ENCODE peak calls at places on chromosome 12, in seven cellular contexts. One of them, this sample, is unnamed.

GRCh38 chr12:105365231-105365630 is 34.7 kb downstream of the C12orf75 start:
- DNase-seq in foreskin fibroblast: no peak
- DNase-seq in left ventricle myocardium inferior: no peak
- DNase-seq in heart right ventricle: no peak
- DNase-seq in mesendoderm: no peak
- DNase-seq in AG10803: no peak
- DNase-seq in CD8-positive, alpha-beta memory T cell: no peak
- DNase-seq in this sample: no peak

GRCh38 chr12:93311827-93312226 is 65.9 kb upstream of the NUDT4 start:
- DNase-seq in foreskin fibroblast: no peak
- DNase-seq in left ventricle myocardium inferior: no peak
- DNase-seq in heart right ventricle: no peak
- DNase-seq in mesendoderm: no peak
- DNase-seq in AG10803: no peak
- DNase-seq in CD8-positive, alpha-beta memory T cell: no peak
- DNase-seq in this sample: no peak

GRCh38 chr12:25800101-25800500 is 158.4 kb upstream of the RASSF8 start:
- DNase-seq in foreskin fibroblast: no peak
- DNase-seq in left ventricle myocardium inferior: no peak
- DNase-seq in heart right ventricle: no peak
- DNase-seq in mesendoderm: no peak
- DNase-seq in AG10803: no peak
- DNase-seq in CD8-positive, alpha-beta memory T cell: no peak
- DNase-seq in this sample: no peak

GRCh38 chr12:93699271-93700141 is 22.3 kb downstream of the CRADD start:
- DNase-seq in foreskin fibroblast: peak
- DNase-seq in left ventricle myocardium inferior: no peak
- DNase-seq in heart right ventricle: no peak
- DNase-seq in mesendoderm: no peak
- DNase-seq in AG10803: peak
- DNase-seq in CD8-positive, alpha-beta memory T cell: no peak
- DNase-seq in this sample: peak

GRCh38 chr12:18576104-18576622 is 161.6 kb downstream of the PLCZ1 start:
- DNase-seq in foreskin fibroblast: peak
- DNase-seq in left ventricle myocardium inferior: no peak
- DNase-seq in heart right ventricle: no peak
- DNase-seq in mesendoderm: no peak
- DNase-seq in AG10803: peak
- DNase-seq in CD8-positive, alpha-beta memory T cell: no peak
- DNase-seq in this sample: no peak

GRCh38 chr12:6241495-6241894 is 41.3 kb downstream of the CD9 start:
- DNase-seq in foreskin fibroblast: no peak
- DNase-seq in left ventricle myocardium inferior: peak
- DNase-seq in heart right ventricle: peak
- DNase-seq in mesendoderm: no peak
- DNase-seq in AG10803: no peak
- DNase-seq in CD8-positive, alpha-beta memory T cell: no peak
- DNase-seq in this sample: no peak

GRCh38 chr12:27324452-27324999 is 8.1 kb upstream of the BMAL2 start:
- DNase-seq in foreskin fibroblast: no peak
- DNase-seq in left ventricle myocardium inferior: no peak
- DNase-seq in heart right ventricle: no peak
- DNase-seq in mesendoderm: no peak
- DNase-seq in AG10803: peak
- DNase-seq in CD8-positive, alpha-beta memory T cell: no peak
- DNase-seq in this sample: no peak

GRCh38 chr12:78120866-78121590 is 290.3 kb downstream of the NAV3 start:
- DNase-seq in foreskin fibroblast: no peak
- DNase-seq in left ventricle myocardium inferior: no peak
- DNase-seq in heart right ventricle: no peak
- DNase-seq in mesendoderm: no peak
- DNase-seq in AG10803: peak
- DNase-seq in CD8-positive, alpha-beta memory T cell: no peak
- DNase-seq in this sample: no peak

GRCh38 chr12:95553202-95553943 is 2.1 kb upstream of the USP44 start:
- DNase-seq in foreskin fibroblast: no peak
- DNase-seq in left ventricle myocardium inferior: no peak
- DNase-seq in heart right ventricle: no peak
- DNase-seq in mesendoderm: no peak
- DNase-seq in AG10803: no peak
- DNase-seq in CD8-positive, alpha-beta memory T cell: no peak
- DNase-seq in this sample: no peak

GRCh38 chr12:26037615-26038180 is 79.2 kb downstream of the RASSF8 start:
- DNase-seq in foreskin fibroblast: no peak
- DNase-seq in left ventricle myocardium inferior: no peak
- DNase-seq in heart right ventricle: no peak
- DNase-seq in mesendoderm: no peak
- DNase-seq in AG10803: no peak
- DNase-seq in CD8-positive, alpha-beta memory T cell: no peak
- DNase-seq in this sample: no peak

GRCh38 chr12:29320295-29321090 is 60.5 kb downstream of the ERGIC2 start:
- DNase-seq in foreskin fibroblast: peak
- DNase-seq in left ventricle myocardium inferior: no peak
- DNase-seq in heart right ventricle: no peak
- DNase-seq in mesendoderm: no peak
- DNase-seq in AG10803: peak
- DNase-seq in CD8-positive, alpha-beta memory T cell: no peak
- DNase-seq in this sample: peak

GRCh38 chr12:949337-950099 is at the start of gene RAD52:
- DNase-seq in foreskin fibroblast: peak
- DNase-seq in left ventricle myocardium inferior: peak
- DNase-seq in heart right ventricle: peak
- DNase-seq in mesendoderm: peak
- DNase-seq in AG10803: peak
- DNase-seq in CD8-positive, alpha-beta memory T cell: peak
- DNase-seq in this sample: peak

GRCh38 chr12:27177716-27178115 is 66.4 kb upstream of the STK38L start:
- DNase-seq in foreskin fibroblast: peak
- DNase-seq in left ventricle myocardium inferior: no peak
- DNase-seq in heart right ventricle: no peak
- DNase-seq in mesendoderm: peak
- DNase-seq in AG10803: peak
- DNase-seq in CD8-positive, alpha-beta memory T cell: no peak
- DNase-seq in this sample: peak

GRCh38 chr12:49389092-49389703 is 21.9 kb downstream of the SPATS2 start:
- DNase-seq in foreskin fibroblast: no peak
- DNase-seq in left ventricle myocardium inferior: peak
- DNase-seq in heart right ventricle: peak
- DNase-seq in mesendoderm: peak
- DNase-seq in AG10803: no peak
- DNase-seq in CD8-positive, alpha-beta memory T cell: peak
- DNase-seq in this sample: no peak

GRCh38 chr12:132777614-132778013 is 16.0 kb upstream of the ANKLE2 start:
- DNase-seq in foreskin fibroblast: no peak
- DNase-seq in left ventricle myocardium inferior: no peak
- DNase-seq in heart right ventricle: no peak
- DNase-seq in mesendoderm: no peak
- DNase-seq in AG10803: no peak
- DNase-seq in CD8-positive, alpha-beta memory T cell: no peak
- DNase-seq in this sample: no peak

GRCh38 chr12:27864521-27864920 is 84.5 kb upstream of the MANSC4 start:
- DNase-seq in foreskin fibroblast: no peak
- DNase-seq in left ventricle myocardium inferior: no peak
- DNase-seq in heart right ventricle: no peak
- DNase-seq in mesendoderm: no peak
- DNase-seq in AG10803: no peak
- DNase-seq in CD8-positive, alpha-beta memory T cell: no peak
- DNase-seq in this sample: peak

GRCh38 chr12:95204141-95204866 is 13.0 kb downstream of the FGD6 start:
- DNase-seq in foreskin fibroblast: peak
- DNase-seq in left ventricle myocardium inferior: no peak
- DNase-seq in heart right ventricle: no peak
- DNase-seq in mesendoderm: peak
- DNase-seq in AG10803: peak
- DNase-seq in CD8-positive, alpha-beta memory T cell: no peak
- DNase-seq in this sample: peak

GRCh38 chr12:106840217-106840616 is 65.7 kb downstream of the RIC8B start:
- DNase-seq in foreskin fibroblast: peak
- DNase-seq in left ventricle myocardium inferior: no peak
- DNase-seq in heart right ventricle: no peak
- DNase-seq in mesendoderm: peak
- DNase-seq in AG10803: peak
- DNase-seq in CD8-positive, alpha-beta memory T cell: no peak
- DNase-seq in this sample: peak

GRCh38 chr12:30508205-30508967 is 187.3 kb downstream of the IPO8 start:
- DNase-seq in foreskin fibroblast: no peak
- DNase-seq in left ventricle myocardium inferior: no peak
- DNase-seq in heart right ventricle: no peak
- DNase-seq in mesendoderm: no peak
- DNase-seq in AG10803: no peak
- DNase-seq in CD8-positive, alpha-beta memory T cell: no peak
- DNase-seq in this sample: no peak

GRCh38 chr12:52612431-52613290 is 5.7 kb downstream of the KRT73 start:
- DNase-seq in foreskin fibroblast: no peak
- DNase-seq in left ventricle myocardium inferior: no peak
- DNase-seq in heart right ventricle: no peak
- DNase-seq in mesendoderm: peak
- DNase-seq in AG10803: no peak
- DNase-seq in CD8-positive, alpha-beta memory T cell: no peak
- DNase-seq in this sample: no peak

GRCh38 chr12:115400011-115400410 is 716.0 kb upstream of the TBX3 start:
- DNase-seq in foreskin fibroblast: no peak
- DNase-seq in left ventricle myocardium inferior: no peak
- DNase-seq in heart right ventricle: no peak
- DNase-seq in mesendoderm: no peak
- DNase-seq in AG10803: no peak
- DNase-seq in CD8-positive, alpha-beta memory T cell: no peak
- DNase-seq in this sample: no peak

GRCh38 chr12:117213295-117213808 is 23.1 kb upstream of the FBXO21 start:
- DNase-seq in foreskin fibroblast: no peak
- DNase-seq in left ventricle myocardium inferior: no peak
- DNase-seq in heart right ventricle: no peak
- DNase-seq in mesendoderm: no peak
- DNase-seq in AG10803: no peak
- DNase-seq in CD8-positive, alpha-beta memory T cell: no peak
- DNase-seq in this sample: no peak

GRCh38 chr12:49093746-49094103 is 876 bp downstream of the DHH start:
- DNase-seq in foreskin fibroblast: no peak
- DNase-seq in left ventricle myocardium inferior: peak
- DNase-seq in heart right ventricle: no peak
- DNase-seq in mesendoderm: no peak
- DNase-seq in AG10803: no peak
- DNase-seq in CD8-positive, alpha-beta memory T cell: no peak
- DNase-seq in this sample: no peak

GRCh38 chr12:110269622-110270124 is 11.4 kb upstream of the ATP2A2 start:
- DNase-seq in foreskin fibroblast: peak
- DNase-seq in left ventricle myocardium inferior: no peak
- DNase-seq in heart right ventricle: no peak
- DNase-seq in mesendoderm: peak
- DNase-seq in AG10803: peak
- DNase-seq in CD8-positive, alpha-beta memory T cell: no peak
- DNase-seq in this sample: peak

DNA sequence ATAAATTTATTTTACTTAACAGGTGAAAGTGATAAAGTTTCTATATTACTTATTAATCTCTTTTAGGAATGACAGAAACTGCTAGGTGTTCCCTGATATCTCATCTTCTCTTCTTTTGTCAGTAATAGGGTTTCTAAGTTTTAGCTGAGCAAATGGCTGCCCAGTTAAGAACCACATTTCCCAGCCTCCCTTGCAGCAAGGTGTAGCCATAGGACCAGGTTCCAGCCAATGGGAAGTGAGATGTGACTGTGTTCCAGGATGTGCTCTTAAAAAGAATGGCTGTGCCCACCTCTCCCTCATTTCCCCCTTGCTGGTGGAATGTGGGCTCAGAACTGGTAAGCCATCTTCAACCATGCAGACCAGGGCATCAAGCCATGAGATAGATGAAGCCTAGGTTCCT is 165.6 kb downstream of the HELB start:
- DNase-seq in foreskin fibroblast: no peak
- DNase-seq in left ventricle myocardium inferior: no peak
- DNase-seq in heart right ventricle: no peak
- DNase-seq in mesendoderm: peak
- DNase-seq in AG10803: no peak
- DNase-seq in CD8-positive, alpha-beta memory T cell: no peak
- DNase-seq in this sample: no peak
- H3K4me3 ChIP-seq in foreskin fibroblast: no peak
- H3K4me3 ChIP-seq in left ventricle myocardium inferior: no peak
- H3K4me3 ChIP-seq in heart right ventricle: no peak
- H3K4me3 ChIP-seq in mesendoderm: no peak
- H3K4me3 ChIP-seq in AG10803: no peak
- H3K4me3 ChIP-seq in CD8-positive, alpha-beta memory T cell: no peak
- H3K4me3 ChIP-seq in this sample: no peak

GRCh38 chr12:113318900-113319628 is 15.8 kb downstream of the SLC8B1 start:
- DNase-seq in foreskin fibroblast: no peak
- DNase-seq in left ventricle myocardium inferior: no peak
- DNase-seq in heart right ventricle: no peak
- DNase-seq in mesendoderm: no peak
- DNase-seq in AG10803: no peak
- DNase-seq in CD8-positive, alpha-beta memory T cell: no peak
- DNase-seq in this sample: no peak
- H3K4me3 ChIP-seq in foreskin fibroblast: no peak
- H3K4me3 ChIP-seq in left ventricle myocardium inferior: no peak
- H3K4me3 ChIP-seq in heart right ventricle: no peak
- H3K4me3 ChIP-seq in mesendoderm: no peak
- H3K4me3 ChIP-seq in AG10803: no peak
- H3K4me3 ChIP-seq in CD8-positive, alpha-beta memory T cell: no peak
- H3K4me3 ChIP-seq in this sample: no peak

GRCh38 chr12:14840616-14841015 is 2.7 kb downstream of the ART4 start:
- DNase-seq in foreskin fibroblast: no peak
- DNase-seq in left ventricle myocardium inferior: no peak
- DNase-seq in heart right ventricle: no peak
- DNase-seq in mesendoderm: no peak
- DNase-seq in AG10803: no peak
- DNase-seq in CD8-positive, alpha-beta memory T cell: no peak
- DNase-seq in this sample: no peak
- H3K4me3 ChIP-seq in foreskin fibroblast: no peak
- H3K4me3 ChIP-seq in left ventricle myocardium inferior: no peak
- H3K4me3 ChIP-seq in heart right ventricle: no peak
- H3K4me3 ChIP-seq in mesendoderm: no peak
- H3K4me3 ChIP-seq in AG10803: no peak
- H3K4me3 ChIP-seq in CD8-positive, alpha-beta memory T cell: no peak
- H3K4me3 ChIP-seq in this sample: no peak

GRCh38 chr12:54033106-54033979 is 493 bp downstream of the HOXC5 start:
- DNase-seq in foreskin fibroblast: peak
- DNase-seq in left ventricle myocardium inferior: no peak
- DNase-seq in heart right ventricle: no peak
- DNase-seq in mesendoderm: no peak
- DNase-seq in AG10803: peak
- DNase-seq in CD8-positive, alpha-beta memory T cell: no peak
- DNase-seq in this sample: no peak
- H3K4me3 ChIP-seq in foreskin fibroblast: peak
- H3K4me3 ChIP-seq in left ventricle myocardium inferior: peak
- H3K4me3 ChIP-seq in heart right ventricle: no peak
- H3K4me3 ChIP-seq in mesendoderm: no peak
- H3K4me3 ChIP-seq in AG10803: peak
- H3K4me3 ChIP-seq in CD8-positive, alpha-beta memory T cell: no peak
- H3K4me3 ChIP-seq in this sample: peak